ENCODE peak calls at places on chromosomes 16 and 17, in nine cellular contexts. T is NCI-H460; C is adrenal gland; X is activated CD8-positive, alpha-beta T cell treated with anti-CD3 and anti-CD28 coated beads for 36 hours; E is Calu3; N is OCI-LY7; D is stomach; I is GF-D8; M is astrocyte of the spinal cord. R is an unnamed sample.

GRCh38 chr16:64900517-64900916 is 221.3 kb downstream of the CDH11 start:
- DNase-seq in T (no peak), C (no peak), X (no peak), E (no peak), N (no peak), D (no peak), I (no peak), M (no peak), R (no peak)

GRCh38 chr17:31327534-31328526 is 6.4 kb upstream of the EVI2A start:
- DNase-seq in T (no peak), C (no peak), X (no peak), E (no peak), N (no peak), D (no peak), I (no peak), M (peak), R (no peak)

GRCh38 chr17:55726440-55726839 is 3.8 kb upstream of the TMEM100 start:
- DNase-seq in T (peak), C (peak), X (no peak), E (peak), N (no peak), D (peak), I (no peak), M (peak), R (no peak)

GRCh38 chr17:73690581-73691135 is 46.4 kb upstream of the SDK2 start:
- DNase-seq in T (no peak), C (no peak), X (no peak), E (no peak), N (no peak), D (no peak), I (no peak), M (no peak), R (no peak)

GRCh38 chr17:2090210-2090641 is 35.3 kb downstream of the HIC1 start:
- DNase-seq in T (no peak), C (no peak), X (peak), E (no peak), N (no peak), D (no peak), I (no peak), M (no peak), R (no peak)

GRCh38 chr17:6394055-6394454 is 40.9 kb downstream of the AIPL1 start:
- DNase-seq in T (no peak), C (no peak), X (no peak), E (no peak), N (no peak), D (no peak), I (no peak), M (no peak), R (no peak)

GRCh38 chr16:48291754-48292153 is 44.4 kb upstream of the ABCC11 start:
- DNase-seq in T (no peak), C (no peak), X (no peak), E (no peak), N (no peak), D (no peak), I (no peak), M (no peak), R (no peak)

GRCh38 chr17:77449373-77449907 is 308.7 kb downstream of the SEC14L1 start:
- DNase-seq in T (no peak), C (no peak), X (no peak), E (no peak), N (peak), D (no peak), I (no peak), M (no peak), R (no peak)

GRCh38 chr16:2006317-2006716 is 3.3 kb downstream of the ZNF598 start:
- DNase-seq in T (no peak), C (no peak), X (no peak), E (no peak), N (no peak), D (no peak), I (no peak), M (no peak), R (no peak)

GRCh38 chr17:39213852-39214251 is 11.9 kb downstream of the STAC2 start:
- DNase-seq in T (no peak), C (peak), X (no peak), E (peak), N (no peak), D (peak), I (no peak), M (no peak), R (no peak)

GRCh38 chr16:56336071-56336688 is 89.2 kb downstream of the AMFR start:
- DNase-seq in T (no peak), C (no peak), X (no peak), E (no peak), N (no peak), D (no peak), I (no peak), M (no peak), R (no peak)

GRCh38 chr16:55370762-55371482 is 46.9 kb downstream of the IRX6 start:
- DNase-seq in T (peak), C (peak), X (peak), E (no peak), N (no peak), D (peak), I (no peak), M (peak), R (no peak)